ENCODE peak calls at places on chromosome 9, in eight cellular contexts. One of them, this sample, is unnamed.

GRCh38 chr9:23644326-23644725 is 181.7 kb downstream of the ELAVL2 start:
- DNase-seq in left lung: no peak
- DNase-seq in AG04450: no peak
- DNase-seq in GM13976: no peak
- DNase-seq in NB4: no peak
- DNase-seq in uterus: no peak
- DNase-seq in suprapubic skin: no peak
- DNase-seq in mucosa of descending colon: no peak
- DNase-seq in this sample: no peak

GRCh38 chr9:121369595-121370265 is at the start of gene STOM:
- DNase-seq in GM13976: no peak
- DNase-seq in AG04450: peak
- DNase-seq in left lung: peak
- DNase-seq in mucosa of descending colon: peak
- DNase-seq in NB4: no peak
- DNase-seq in suprapubic skin: peak
- DNase-seq in uterus: peak
- DNase-seq in this sample: no peak

GRCh38 chr9:127662617-127663016 is 44.2 kb upstream of the CFAP157 start:
- DNase-seq in uterus: no peak
- DNase-seq in left lung: no peak
- DNase-seq in mucosa of descending colon: no peak
- DNase-seq in GM13976: no peak
- DNase-seq in NB4: no peak
- DNase-seq in AG04450: no peak
- DNase-seq in suprapubic skin: no peak
- DNase-seq in this sample: no peak

GRCh38 chr9:125240649-125240999 is 519 bp downstream of the HSPA5 start:
- DNase-seq in GM13976: peak
- DNase-seq in uterus: peak
- DNase-seq in suprapubic skin: no peak
- DNase-seq in left lung: no peak
- DNase-seq in AG04450: no peak
- DNase-seq in NB4: peak
- DNase-seq in mucosa of descending colon: no peak
- DNase-seq in this sample: no peak

GRCh38 chr9:81844131-81844567 is 84.1 kb upstream of the SPATA31D4 start:
- DNase-seq in AG04450: no peak
- DNase-seq in mucosa of descending colon: no peak
- DNase-seq in NB4: no peak
- DNase-seq in left lung: no peak
- DNase-seq in suprapubic skin: no peak
- DNase-seq in GM13976: no peak
- DNase-seq in uterus: no peak
- DNase-seq in this sample: no peak

GRCh38 chr9:132061526-132061925 is 18.1 kb downstream of the MED27 start:
- DNase-seq in NB4: no peak
- DNase-seq in left lung: no peak
- DNase-seq in GM13976: no peak
- DNase-seq in mucosa of descending colon: no peak
- DNase-seq in AG04450: no peak
- DNase-seq in uterus: no peak
- DNase-seq in suprapubic skin: no peak
- DNase-seq in this sample: no peak

GRCh38 chr9:133103987-133104505 is 17.0 kb downstream of the RALGDS start:
- DNase-seq in left lung: peak
- DNase-seq in GM13976: no peak
- DNase-seq in mucosa of descending colon: no peak
- DNase-seq in AG04450: no peak
- DNase-seq in uterus: peak
- DNase-seq in suprapubic skin: no peak
- DNase-seq in NB4: no peak
- DNase-seq in this sample: no peak

GRCh38 chr9:34862043-34862442 is 96.0 kb upstream of the PHF24 start:
- DNase-seq in mucosa of descending colon: no peak
- DNase-seq in GM13976: no peak
- DNase-seq in suprapubic skin: no peak
- DNase-seq in uterus: no peak
- DNase-seq in left lung: no peak
- DNase-seq in NB4: no peak
- DNase-seq in AG04450: no peak
- DNase-seq in this sample: no peak

GRCh38 chr9:94697972-94698581 is 28.4 kb upstream of the AOPEP start:
- DNase-seq in suprapubic skin: no peak
- DNase-seq in mucosa of descending colon: no peak
- DNase-seq in left lung: no peak
- DNase-seq in GM13976: no peak
- DNase-seq in uterus: no peak
- DNase-seq in AG04450: no peak
- DNase-seq in NB4: no peak
- DNase-seq in this sample: no peak

GRCh38 chr9:12463641-12464040 is 229.5 kb upstream of the TYRP1 start:
- DNase-seq in AG04450: no peak
- DNase-seq in NB4: no peak
- DNase-seq in uterus: no peak
- DNase-seq in suprapubic skin: no peak
- DNase-seq in mucosa of descending colon: no peak
- DNase-seq in left lung: no peak
- DNase-seq in GM13976: no peak
- DNase-seq in this sample: no peak

GRCh38 chr9:38008168-38009034 is 60.6 kb downstream of the SHB start:
- DNase-seq in mucosa of descending colon: no peak
- DNase-seq in left lung: peak
- DNase-seq in GM13976: peak
- DNase-seq in uterus: no peak
- DNase-seq in suprapubic skin: no peak
- DNase-seq in NB4: peak
- DNase-seq in AG04450: peak
- DNase-seq in this sample: peak

GRCh38 chr9:13815001-13815400 is 498.9 kb downstream of the NFIB start:
- DNase-seq in mucosa of descending colon: no peak
- DNase-seq in NB4: no peak
- DNase-seq in AG04450: no peak
- DNase-seq in GM13976: no peak
- DNase-seq in left lung: no peak
- DNase-seq in suprapubic skin: no peak
- DNase-seq in uterus: no peak
- DNase-seq in this sample: no peak

GRCh38 chr9:3475300-3476020 is 50.3 kb downstream of the RFX3 start:
- DNase-seq in suprapubic skin: no peak
- DNase-seq in AG04450: no peak
- DNase-seq in mucosa of descending colon: no peak
- DNase-seq in NB4: peak
- DNase-seq in uterus: no peak
- DNase-seq in GM13976: no peak
- DNase-seq in left lung: no peak
- DNase-seq in this sample: no peak

GRCh38 chr9:21800931-21801682 is 1.3 kb upstream of the MTAP start:
- DNase-seq in uterus: no peak
- DNase-seq in mucosa of descending colon: no peak
- DNase-seq in GM13976: no peak
- DNase-seq in NB4: no peak
- DNase-seq in left lung: no peak
- DNase-seq in suprapubic skin: no peak
- DNase-seq in AG04450: no peak
- DNase-seq in this sample: no peak

GRCh38 chr9:101470929-101471328 is 35.4 kb upstream of the ALDOB start:
- DNase-seq in GM13976: no peak
- DNase-seq in uterus: no peak
- DNase-seq in mucosa of descending colon: no peak
- DNase-seq in left lung: no peak
- DNase-seq in NB4: no peak
- DNase-seq in AG04450: no peak
- DNase-seq in suprapubic skin: no peak
- DNase-seq in this sample: no peak

GRCh38 chr9:128552744-128553221 is 396 bp downstream of the SPTAN1 start:
- DNase-seq in left lung: peak
- DNase-seq in mucosa of descending colon: peak
- DNase-seq in uterus: peak
- DNase-seq in AG04450: no peak
- DNase-seq in GM13976: peak
- DNase-seq in NB4: peak
- DNase-seq in suprapubic skin: peak
- DNase-seq in this sample: no peak

GRCh38 chr9:137240321-137240840 is 706 bp upstream of the TUBB4B start:
- DNase-seq in suprapubic skin: peak
- DNase-seq in GM13976: peak
- DNase-seq in AG04450: no peak
- DNase-seq in mucosa of descending colon: peak
- DNase-seq in uterus: peak
- DNase-seq in NB4: peak
- DNase-seq in left lung: peak
- DNase-seq in this sample: no peak

GRCh38 chr9:95864852-95865580 is 10.5 kb upstream of the ERCC6L2 start:
- DNase-seq in AG04450: no peak
- DNase-seq in uterus: no peak
- DNase-seq in GM13976: no peak
- DNase-seq in NB4: no peak
- DNase-seq in mucosa of descending colon: no peak
- DNase-seq in left lung: no peak
- DNase-seq in suprapubic skin: no peak
- DNase-seq in this sample: no peak

GRCh38 chr9:90645721-90646120 is 3.1 kb upstream of the DIRAS2 start:
- DNase-seq in NB4: no peak
- DNase-seq in mucosa of descending colon: no peak
- DNase-seq in uterus: no peak
- DNase-seq in AG04450: no peak
- DNase-seq in GM13976: no peak
- DNase-seq in suprapubic skin: no peak
- DNase-seq in left lung: no peak
- DNase-seq in this sample: no peak

GRCh38 chr9:89597711-89598707 is 6.8 kb upstream of the GADD45G start:
- DNase-seq in GM13976: peak
- DNase-seq in mucosa of descending colon: peak
- DNase-seq in left lung: no peak
- DNase-seq in NB4: peak
- DNase-seq in suprapubic skin: peak
- DNase-seq in AG04450: peak
- DNase-seq in uterus: peak
- DNase-seq in this sample: no peak

GRCh38 chr9:5688109-5688508 is 59.2 kb downstream of the RIC1 start:
- DNase-seq in AG04450: no peak
- DNase-seq in GM13976: no peak
- DNase-seq in NB4: peak
- DNase-seq in suprapubic skin: no peak
- DNase-seq in uterus: no peak
- DNase-seq in mucosa of descending colon: no peak
- DNase-seq in left lung: no peak
- DNase-seq in this sample: no peak

GRCh38 chr9:106921341-106921899 is 58.5 kb downstream of the ZNF462 start:
- DNase-seq in left lung: no peak
- DNase-seq in AG04450: peak
- DNase-seq in mucosa of descending colon: peak
- DNase-seq in GM13976: no peak
- DNase-seq in NB4: peak
- DNase-seq in uterus: peak
- DNase-seq in suprapubic skin: no peak
- DNase-seq in this sample: no peak

GRCh38 chr9:127796225-127796813 is 6.4 kb upstream of the FPGS start:
- DNase-seq in NB4: peak
- DNase-seq in uterus: peak
- DNase-seq in GM13976: peak
- DNase-seq in AG04450: no peak
- DNase-seq in left lung: peak
- DNase-seq in suprapubic skin: no peak
- DNase-seq in mucosa of descending colon: no peak
- DNase-seq in this sample: no peak

GRCh38 chr9:79567671-79568098 is 4.1 kb upstream of the TLE4 start:
- DNase-seq in GM13976: no peak
- DNase-seq in AG04450: no peak
- DNase-seq in left lung: no peak
- DNase-seq in NB4: no peak
- DNase-seq in suprapubic skin: no peak
- DNase-seq in uterus: no peak
- DNase-seq in mucosa of descending colon: peak
- DNase-seq in this sample: no peak
- TF ChIP-seq CTCF in GM13976: no peak
- TF ChIP-seq CTCF in AG04450: peak
- TF ChIP-seq CTCF in left lung: no peak
- TF ChIP-seq CTCF in NB4: peak
- TF ChIP-seq CTCF in suprapubic skin: no peak
- TF ChIP-seq CTCF in uterus: no peak
- TF ChIP-seq CTCF in mucosa of descending colon: no peak
- TF ChIP-seq CTCF in this sample: no peak

GRCh38 chr9:122807271-122807900 is 7.5 kb downstream of the OR1K1 start:
- DNase-seq in AG04450: no peak
- DNase-seq in mucosa of descending colon: no peak
- DNase-seq in left lung: no peak
- DNase-seq in NB4: no peak
- DNase-seq in suprapubic skin: no peak
- DNase-seq in uterus: no peak
- DNase-seq in GM13976: no peak
- DNase-seq in this sample: no peak
- TF ChIP-seq CTCF in AG04450: no peak
- TF ChIP-seq CTCF in mucosa of descending colon: no peak
- TF ChIP-seq CTCF in left lung: no peak
- TF ChIP-seq CTCF in NB4: no peak
- TF ChIP-seq CTCF in suprapubic skin: no peak
- TF ChIP-seq CTCF in uterus: no peak
- TF ChIP-seq CTCF in GM13976: no peak
- TF ChIP-seq CTCF in this sample: no peak

GRCh38 chr9:126514037-126514821 is 99.5 kb upstream of the LMX1B start:
- DNase-seq in left lung: peak
- DNase-seq in NB4: peak
- DNase-seq in AG04450: no peak
- DNase-seq in mucosa of descending colon: peak
- DNase-seq in uterus: peak
- DNase-seq in GM13976: peak
- DNase-seq in suprapubic skin: no peak
- DNase-seq in this sample: peak
- TF ChIP-seq CTCF in left lung: peak
- TF ChIP-seq CTCF in NB4: no peak
- TF ChIP-seq CTCF in AG04450: peak
- TF ChIP-seq CTCF in mucosa of descending colon: no peak
- TF ChIP-seq CTCF in uterus: peak
- TF ChIP-seq CTCF in GM13976: peak
- TF ChIP-seq CTCF in suprapubic skin: peak
- TF ChIP-seq CTCF in this sample: peak

DNA sequence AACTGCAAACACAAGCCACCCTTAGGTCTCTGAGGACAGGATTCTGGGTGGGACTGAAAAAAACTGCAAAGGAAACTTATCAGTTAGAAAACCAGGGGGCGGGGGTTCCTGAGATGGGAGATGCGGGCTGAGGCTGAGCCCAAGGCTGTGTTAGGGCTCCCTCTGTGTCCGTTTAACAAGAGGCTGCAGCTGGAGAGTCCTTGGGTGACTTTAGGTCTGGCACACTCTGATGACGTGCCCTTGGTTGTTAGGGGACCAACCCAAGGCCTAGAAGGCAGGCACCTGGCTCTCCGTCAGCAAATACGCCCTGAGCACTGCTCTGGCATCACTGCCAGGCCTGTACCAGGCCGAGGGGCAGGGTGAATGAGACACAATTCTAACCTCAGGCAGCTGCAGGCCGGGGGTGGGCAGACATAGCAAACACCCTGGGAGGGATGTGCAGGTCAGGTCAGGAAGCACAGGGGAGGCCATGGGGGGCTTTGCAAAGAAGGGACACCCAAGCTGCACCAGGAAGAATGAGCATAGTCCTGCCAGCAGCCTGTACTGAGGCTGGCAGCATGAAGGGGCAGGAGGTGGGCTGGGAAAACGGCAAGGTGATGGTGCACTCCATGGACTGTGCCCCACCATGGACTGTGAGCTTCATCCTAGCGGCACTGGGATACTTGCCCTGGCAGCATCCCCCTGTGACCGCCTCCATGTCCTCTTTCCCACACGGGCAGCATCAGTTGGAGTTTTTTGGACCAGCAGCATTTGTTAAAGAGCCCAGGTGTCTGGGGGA is 137.9 kb downstream of the GABBR2 start:
- DNase-seq in AG04450: no peak
- DNase-seq in suprapubic skin: no peak
- DNase-seq in uterus: no peak
- DNase-seq in mucosa of descending colon: no peak
- DNase-seq in GM13976: no peak
- DNase-seq in NB4: no peak
- DNase-seq in left lung: no peak
- DNase-seq in this sample: no peak
- TF ChIP-seq CTCF in AG04450: peak
- TF ChIP-seq CTCF in suprapubic skin: no peak
- TF ChIP-seq CTCF in uterus: no peak
- TF ChIP-seq CTCF in mucosa of descending colon: no peak
- TF ChIP-seq CTCF in GM13976: no peak
- TF ChIP-seq CTCF in NB4: no peak
- TF ChIP-seq CTCF in left lung: no peak
- TF ChIP-seq CTCF in this sample: no peak

This sample was measured in natural killer cell.